ENCODE peak calls at places on chromosomes 6 and 20, in eight cellular contexts. A is NCI-H460; Y is stimulated activated CD4-positive, alpha-beta T cell treated with anti-CD3 and anti-CD28 coated beads, Interleukin-4, amount 100 ng/mL, for 1 hour; F is NCI-H526 treated with DMSO at 0.1 percent for 48 hours; L is fibroblast of the aortic adventitia; R is MM.1S; Q is activated CD8-positive, alpha-beta memory T cell treated with anti-CD3 and anti-CD28 coated beads, Interleukin-2, amount 50 U/mL, for 48 hours; G is Panc1. P is an unnamed sample.

GRCh38 chr6:21741221-21742109 is 147.9 kb downstream of the SOX4 start:
- DNase-seq in Y (no peak), L (peak; percentile 17), G (no peak), F (no peak), A (no peak), R (no peak), Q (no peak), P (no peak)

GRCh38 chr6:14972379-14973067 is 273.3 kb upstream of the JARID2 start:
- DNase-seq in A (no peak), L (no peak), Y (no peak), R (no peak), G (no peak), F (no peak), Q (no peak), P (no peak)

GRCh38 chr20:34578521-34579147 is 20.1 kb downstream of the MAP1LC3A start:
- DNase-seq in G (no peak), L (no peak), R (no peak), A (no peak), F (no peak), Y (no peak), Q (no peak), P (peak; percentile 49)

GRCh38 chr6:89347825-89348224 is 4.7 kb downstream of the UBE2J1 start:
- DNase-seq in A (no peak), R (no peak), F (no peak), Q (no peak), Y (no peak), G (no peak), L (no peak), P (no peak)

GRCh38 chr6:10146723-10147451 is 268.0 kb downstream of the TFAP2A start:
- DNase-seq in F (no peak), Y (no peak), L (peak; percentile 6), R (peak; percentile 57), A (no peak), G (no peak), Q (no peak), P (no peak)

GRCh38 chr20:53322651-53323050 is 271.0 kb downstream of the ZNF217 start:
- DNase-seq in F (no peak), Y (no peak), A (no peak), L (no peak), G (no peak), Q (no peak), R (no peak), P (no peak)

GRCh38 chr6:30931959-30932645 is at the start of gene SFTA2:
- DNase-seq in A (no peak), G (no peak), Y (no peak), F (no peak), L (no peak), R (no peak), Q (no peak), P (no peak)

GRCh38 chr6:17930321-17930993 is 57.0 kb downstream of the KIF13A start:
- DNase-seq in Q (no peak), R (no peak), A (no peak), G (no peak), Y (no peak), L (peak; percentile 65), F (no peak), P (no peak)

GRCh38 chr6:93819189-93819588 is 399.8 kb upstream of the EPHA7 start:
- DNase-seq in A (no peak), G (no peak), Q (no peak), R (no peak), F (no peak), L (peak; percentile 3), Y (no peak), P (no peak)

GRCh38 chr20:33183292-33183691 is 15.3 kb downstream of the BPIFA2 start:
- DNase-seq in Q (no peak), R (no peak), L (no peak), F (no peak), G (no peak), Y (no peak), A (no peak), P (no peak)

GRCh38 chr6:38495922-38496635 is 143.7 kb downstream of the BTBD9 start:
- DNase-seq in F (peak; percentile 76), L (no peak), R (peak; percentile 36), Y (no peak), G (no peak), A (no peak), Q (peak; percentile 52), P (no peak)

GRCh38 chr6:89375427-89375868 is 22.9 kb upstream of the UBE2J1 start:
- DNase-seq in Q (peak; percentile 73), F (peak; percentile 89), A (no peak), L (no peak), G (no peak), Y (peak; percentile 15), R (peak; percentile 93), P (no peak)

GRCh38 chr6:17086469-17086868 is 15.4 kb upstream of the STMND1 start:
- DNase-seq in F (peak; percentile 65), R (peak; percentile 24), A (peak; percentile 55), Y (no peak), Q (no peak), L (peak; percentile 86), G (peak; percentile 57), P (no peak)

GRCh38 chr20:51339721-51340450 is 202.6 kb downstream of the NFATC2 start:
- DNase-seq in Y (no peak), G (no peak), F (no peak), L (no peak), A (no peak), R (no peak), Q (no peak), P (no peak)

GRCh38 chr20:47677314-47678129 is 107.8 kb downstream of the SULF2 start:
- DNase-seq in R (peak; percentile 13), L (no peak), Q (peak; percentile 87), G (peak; percentile 22), F (peak; percentile 61), Y (peak; percentile 69), A (peak; percentile 30), P (peak; percentile 81)

GRCh38 chr6:13098006-13098405 is 230.3 kb downstream of the TBC1D7 start:
- DNase-seq in R (no peak), G (no peak), Q (no peak), A (no peak), F (no peak), L (no peak), Y (no peak), P (no peak)

GRCh38 chr20:5621305-5621704 is 128.9 kb upstream of the SHLD1 start:
- DNase-seq in L (peak; percentile 56), Y (no peak), Q (no peak), F (no peak), R (no peak), A (no peak), G (no peak), P (no peak)

GRCh38 chr6:54910326-54910952 is 63.9 kb downstream of the FAM83B start:
- DNase-seq in F (no peak), L (no peak), Q (no peak), R (no peak), A (no peak), G (no peak), Y (no peak), P (no peak)

GRCh38 chr6:164273491-164273890 is 859.0 kb downstream of the QKI start:
- DNase-seq in G (no peak), L (no peak), R (no peak), F (no peak), Q (no peak), A (no peak), Y (no peak), P (no peak)

GRCh38 chr20:62285722-62286121 is 17.1 kb upstream of the ADRM1 start:
- DNase-seq in Q (no peak), A (no peak), G (no peak), F (no peak), Y (no peak), L (no peak), R (no peak), P (no peak)

GRCh38 chr6:72954736-72955135 is 270.6 kb downstream of the KHDC1L start:
- DNase-seq in Q (no peak), L (peak; percentile 45), G (no peak), Y (no peak), A (no peak), R (no peak), F (no peak), P (no peak)

GRCh38 chr20:34627458-34627857 is 49.4 kb downstream of the PIGU start:
- DNase-seq in L (no peak), Q (no peak), R (no peak), A (no peak), F (no peak), Y (no peak), G (no peak), P (no peak)

GRCh38 chr20:5316188-5317158 is at the start of gene PROKR2:
- DNase-seq in A (no peak), R (no peak), Q (peak; percentile 64), G (no peak), Y (no peak), F (peak; percentile 5), L (no peak), P (no peak)

GRCh38 chr20:12040261-12040660 is 122.6 kb downstream of the BTBD3 start:
- DNase-seq in L (no peak), Y (no peak), G (no peak), F (no peak), Q (no peak), R (no peak), A (no peak), P (no peak)

GRCh38 chr6:129345890-129346289 is 364.1 kb downstream of the ARHGAP18 start:
- DNase-seq in F (no peak), A (no peak), Y (no peak), Q (no peak), G (no peak), L (peak; percentile 89), R (no peak), P (no peak)

GRCh38 chr6:36171573-36171972 is 25.0 kb upstream of the BRPF3 start:
- DNase-seq in L (no peak), F (no peak), R (peak; percentile 23), Y (no peak), A (no peak), G (no peak), Q (no peak), P (no peak)

GRCh38 chr6:142013286-142013685 is 119.4 kb upstream of the GJE1 start:
- DNase-seq in L (peak; percentile 91), F (no peak), G (no peak), R (no peak), Y (no peak), A (no peak), Q (no peak), P (no peak)

GRCh38 chr6:143950874-143951273 is 57.2 kb downstream of the PLAGL1 start:
- DNase-seq in L (no peak), Q (no peak), G (no peak), F (no peak), Y (no peak), R (no peak), A (no peak), P (no peak)

P was measured in type B pancreatic cell.